ENCODE peak calls at places on chromosomes 2 and 18, in five cellular contexts. One of them, this sample, is unnamed.

GRCh38 chr18:13264986-13265900 is 46.7 kb downstream of the LDLRAD4 start:
- DNase-seq in NCI-H1417 treated with DMSO at 0.1 percent for 48 hours: no peak
- DNase-seq in H54: no peak
- DNase-seq in activated T-cell treated with anti-CD3 and anti-CD28 coated beads, Interleukin-2, amount 50 U/mL, for 72 hours: peak
- DNase-seq in stimulated activated CD4-positive, alpha-beta T cell treated with anti-CD3 and anti-CD28 coated beads, TNF-alpha, amount 100 ng/mL, for 1 hour: no peak
- DNase-seq in this sample: no peak

GRCh38 chr2:156589381-156590079 is 153.4 kb downstream of the GPD2 start:
- DNase-seq in NCI-H1417 treated with DMSO at 0.1 percent for 48 hours: no peak
- DNase-seq in H54: no peak
- DNase-seq in activated T-cell treated with anti-CD3 and anti-CD28 coated beads, Interleukin-2, amount 50 U/mL, for 72 hours: peak
- DNase-seq in stimulated activated CD4-positive, alpha-beta T cell treated with anti-CD3 and anti-CD28 coated beads, TNF-alpha, amount 100 ng/mL, for 1 hour: no peak
- DNase-seq in this sample: peak

GRCh38 chr2:217980036-217980435 is 22.8 kb downstream of the TNS1 start:
- DNase-seq in NCI-H1417 treated with DMSO at 0.1 percent for 48 hours: no peak
- DNase-seq in H54: no peak
- DNase-seq in activated T-cell treated with anti-CD3 and anti-CD28 coated beads, Interleukin-2, amount 50 U/mL, for 72 hours: no peak
- DNase-seq in stimulated activated CD4-positive, alpha-beta T cell treated with anti-CD3 and anti-CD28 coated beads, TNF-alpha, amount 100 ng/mL, for 1 hour: no peak
- DNase-seq in this sample: no peak

GRCh38 chr2:142973160-142973821 is 95.8 kb downstream of the KYNU start:
- DNase-seq in NCI-H1417 treated with DMSO at 0.1 percent for 48 hours: no peak
- DNase-seq in H54: no peak
- DNase-seq in activated T-cell treated with anti-CD3 and anti-CD28 coated beads, Interleukin-2, amount 50 U/mL, for 72 hours: no peak
- DNase-seq in stimulated activated CD4-positive, alpha-beta T cell treated with anti-CD3 and anti-CD28 coated beads, TNF-alpha, amount 100 ng/mL, for 1 hour: no peak
- DNase-seq in this sample: no peak

GRCh38 chr2:163198972-163199371 is 360.4 kb upstream of the KCNH7 start:
- DNase-seq in NCI-H1417 treated with DMSO at 0.1 percent for 48 hours: no peak
- DNase-seq in H54: no peak
- DNase-seq in activated T-cell treated with anti-CD3 and anti-CD28 coated beads, Interleukin-2, amount 50 U/mL, for 72 hours: no peak
- DNase-seq in stimulated activated CD4-positive, alpha-beta T cell treated with anti-CD3 and anti-CD28 coated beads, TNF-alpha, amount 100 ng/mL, for 1 hour: no peak
- DNase-seq in this sample: no peak

GRCh38 chr2:48779019-48779418 is 23.5 kb upstream of the LHCGR start:
- DNase-seq in NCI-H1417 treated with DMSO at 0.1 percent for 48 hours: no peak
- DNase-seq in H54: no peak
- DNase-seq in activated T-cell treated with anti-CD3 and anti-CD28 coated beads, Interleukin-2, amount 50 U/mL, for 72 hours: no peak
- DNase-seq in stimulated activated CD4-positive, alpha-beta T cell treated with anti-CD3 and anti-CD28 coated beads, TNF-alpha, amount 100 ng/mL, for 1 hour: no peak
- DNase-seq in this sample: no peak

GRCh38 chr2:150339951-150340350 is 147.5 kb downstream of the RND3 start:
- DNase-seq in NCI-H1417 treated with DMSO at 0.1 percent for 48 hours: no peak
- DNase-seq in H54: no peak
- DNase-seq in activated T-cell treated with anti-CD3 and anti-CD28 coated beads, Interleukin-2, amount 50 U/mL, for 72 hours: no peak
- DNase-seq in stimulated activated CD4-positive, alpha-beta T cell treated with anti-CD3 and anti-CD28 coated beads, TNF-alpha, amount 100 ng/mL, for 1 hour: no peak
- DNase-seq in this sample: no peak

GRCh38 chr2:46858697-46859080 is 56.9 kb downstream of the MCFD2 start:
- DNase-seq in NCI-H1417 treated with DMSO at 0.1 percent for 48 hours: no peak
- DNase-seq in H54: no peak
- DNase-seq in activated T-cell treated with anti-CD3 and anti-CD28 coated beads, Interleukin-2, amount 50 U/mL, for 72 hours: no peak
- DNase-seq in stimulated activated CD4-positive, alpha-beta T cell treated with anti-CD3 and anti-CD28 coated beads, TNF-alpha, amount 100 ng/mL, for 1 hour: no peak
- DNase-seq in this sample: no peak

GRCh38 chr2:152407204-152407721 is 72.3 kb downstream of the FMNL2 start:
- DNase-seq in NCI-H1417 treated with DMSO at 0.1 percent for 48 hours: no peak
- DNase-seq in H54: no peak
- DNase-seq in activated T-cell treated with anti-CD3 and anti-CD28 coated beads, Interleukin-2, amount 50 U/mL, for 72 hours: peak
- DNase-seq in stimulated activated CD4-positive, alpha-beta T cell treated with anti-CD3 and anti-CD28 coated beads, TNF-alpha, amount 100 ng/mL, for 1 hour: no peak
- DNase-seq in this sample: peak

GRCh38 chr2:16476866-16477265 is 188.8 kb downstream of the CYRIA start:
- DNase-seq in NCI-H1417 treated with DMSO at 0.1 percent for 48 hours: no peak
- DNase-seq in H54: no peak
- DNase-seq in activated T-cell treated with anti-CD3 and anti-CD28 coated beads, Interleukin-2, amount 50 U/mL, for 72 hours: no peak
- DNase-seq in stimulated activated CD4-positive, alpha-beta T cell treated with anti-CD3 and anti-CD28 coated beads, TNF-alpha, amount 100 ng/mL, for 1 hour: no peak
- DNase-seq in this sample: no peak

GRCh38 chr2:196431957-196432356 is 207.6 kb upstream of the CCDC150 start:
- DNase-seq in NCI-H1417 treated with DMSO at 0.1 percent for 48 hours: no peak
- DNase-seq in H54: no peak
- DNase-seq in activated T-cell treated with anti-CD3 and anti-CD28 coated beads, Interleukin-2, amount 50 U/mL, for 72 hours: no peak
- DNase-seq in stimulated activated CD4-positive, alpha-beta T cell treated with anti-CD3 and anti-CD28 coated beads, TNF-alpha, amount 100 ng/mL, for 1 hour: no peak
- DNase-seq in this sample: no peak

GRCh38 chr2:50979495-50979894 is 52.4 kb downstream of the NRXN1 start:
- DNase-seq in NCI-H1417 treated with DMSO at 0.1 percent for 48 hours: no peak
- DNase-seq in H54: no peak
- DNase-seq in activated T-cell treated with anti-CD3 and anti-CD28 coated beads, Interleukin-2, amount 50 U/mL, for 72 hours: no peak
- DNase-seq in stimulated activated CD4-positive, alpha-beta T cell treated with anti-CD3 and anti-CD28 coated beads, TNF-alpha, amount 100 ng/mL, for 1 hour: no peak
- DNase-seq in this sample: no peak

GRCh38 chr2:1771626-1772280 is 27.4 kb upstream of the PXDN start:
- DNase-seq in NCI-H1417 treated with DMSO at 0.1 percent for 48 hours: no peak
- DNase-seq in H54: no peak
- DNase-seq in activated T-cell treated with anti-CD3 and anti-CD28 coated beads, Interleukin-2, amount 50 U/mL, for 72 hours: no peak
- DNase-seq in stimulated activated CD4-positive, alpha-beta T cell treated with anti-CD3 and anti-CD28 coated beads, TNF-alpha, amount 100 ng/mL, for 1 hour: no peak
- DNase-seq in this sample: no peak

GRCh38 chr2:189143930-189144329 is 35.6 kb downstream of the COL5A2 start:
- DNase-seq in NCI-H1417 treated with DMSO at 0.1 percent for 48 hours: no peak
- DNase-seq in H54: no peak
- DNase-seq in activated T-cell treated with anti-CD3 and anti-CD28 coated beads, Interleukin-2, amount 50 U/mL, for 72 hours: no peak
- DNase-seq in stimulated activated CD4-positive, alpha-beta T cell treated with anti-CD3 and anti-CD28 coated beads, TNF-alpha, amount 100 ng/mL, for 1 hour: no peak
- DNase-seq in this sample: no peak

GRCh38 chr2:237039301-237039906 is 46.3 kb upstream of the COPS8 start:
- DNase-seq in NCI-H1417 treated with DMSO at 0.1 percent for 48 hours: no peak
- DNase-seq in H54: no peak
- DNase-seq in activated T-cell treated with anti-CD3 and anti-CD28 coated beads, Interleukin-2, amount 50 U/mL, for 72 hours: no peak
- DNase-seq in stimulated activated CD4-positive, alpha-beta T cell treated with anti-CD3 and anti-CD28 coated beads, TNF-alpha, amount 100 ng/mL, for 1 hour: no peak
- DNase-seq in this sample: no peak

GRCh38 chr2:168773719-168774521 is 28.5 kb upstream of the NOSTRIN start:
- DNase-seq in NCI-H1417 treated with DMSO at 0.1 percent for 48 hours: no peak
- DNase-seq in H54: no peak
- DNase-seq in activated T-cell treated with anti-CD3 and anti-CD28 coated beads, Interleukin-2, amount 50 U/mL, for 72 hours: peak
- DNase-seq in stimulated activated CD4-positive, alpha-beta T cell treated with anti-CD3 and anti-CD28 coated beads, TNF-alpha, amount 100 ng/mL, for 1 hour: no peak
- DNase-seq in this sample: peak

GRCh38 chr2:11292464-11293255 is 51.8 kb downstream of the ROCK2 start:
- DNase-seq in NCI-H1417 treated with DMSO at 0.1 percent for 48 hours: no peak
- DNase-seq in H54: no peak
- DNase-seq in activated T-cell treated with anti-CD3 and anti-CD28 coated beads, Interleukin-2, amount 50 U/mL, for 72 hours: no peak
- DNase-seq in stimulated activated CD4-positive, alpha-beta T cell treated with anti-CD3 and anti-CD28 coated beads, TNF-alpha, amount 100 ng/mL, for 1 hour: no peak
- DNase-seq in this sample: no peak

GRCh38 chr2:181054843-181055242 is 74.4 kb downstream of the UBE2E3 start:
- DNase-seq in NCI-H1417 treated with DMSO at 0.1 percent for 48 hours: no peak
- DNase-seq in H54: no peak
- DNase-seq in activated T-cell treated with anti-CD3 and anti-CD28 coated beads, Interleukin-2, amount 50 U/mL, for 72 hours: no peak
- DNase-seq in stimulated activated CD4-positive, alpha-beta T cell treated with anti-CD3 and anti-CD28 coated beads, TNF-alpha, amount 100 ng/mL, for 1 hour: no peak
- DNase-seq in this sample: no peak

GRCh38 chr18:54223568-54224241 is 764 bp downstream of the MBD2 start:
- DNase-seq in NCI-H1417 treated with DMSO at 0.1 percent for 48 hours: peak
- DNase-seq in H54: peak
- DNase-seq in activated T-cell treated with anti-CD3 and anti-CD28 coated beads, Interleukin-2, amount 50 U/mL, for 72 hours: peak
- DNase-seq in stimulated activated CD4-positive, alpha-beta T cell treated with anti-CD3 and anti-CD28 coated beads, TNF-alpha, amount 100 ng/mL, for 1 hour: no peak
- DNase-seq in this sample: peak

GRCh38 chr2:65329551-65329950 is 101.9 kb downstream of the ACTR2 start:
- DNase-seq in NCI-H1417 treated with DMSO at 0.1 percent for 48 hours: peak
- DNase-seq in H54: no peak
- DNase-seq in activated T-cell treated with anti-CD3 and anti-CD28 coated beads, Interleukin-2, amount 50 U/mL, for 72 hours: no peak
- DNase-seq in stimulated activated CD4-positive, alpha-beta T cell treated with anti-CD3 and anti-CD28 coated beads, TNF-alpha, amount 100 ng/mL, for 1 hour: no peak
- DNase-seq in this sample: no peak